ENCODE peak calls at places on chromosome X, in seven cellular contexts. C, D, J, Z, T, Q and E are unnamed samples. For H3K4me1, the result is how much of the 10 kb centered on the place peaks cover.

GRCh38 chrX:108117988-108118387 is 26.4 kb downstream of the ATG4A start:
- DNase-seq in C (peak), J (peak), D (no peak), Q (no peak), Z (no peak), T (no peak), E (no peak)

GRCh38 chrX:47854474-47854873 is 17.8 kb downstream of the ZNF81 start:
- DNase-seq in D (peak), T (no peak), Q (peak), C (peak), Z (peak), J (peak), E (peak)

GRCh38 chrX:134520860-134521390 is 61.0 kb downstream of the HPRT1 start:
- DNase-seq in C (peak), Q (peak), J (peak), T (peak), Z (peak), D (no peak), E (peak)

GRCh38 chrX:73262991-73263390 is 48.3 kb upstream of the NAP1L2 start:
- DNase-seq in C (no peak), T (no peak), Q (no peak), J (no peak), Z (no peak), D (no peak), E (peak)

GRCh38 chrX:155213731-155214130 is 2.5 kb upstream of the VBP1 start:
- DNase-seq in Q (no peak), C (no peak), Z (no peak), T (no peak), D (no peak), J (no peak), E (no peak)

GRCh38 chrX:104254442-104255115 is at the start of gene ESX1:
- DNase-seq in C (no peak), Z (peak), D (peak), T (no peak), Q (no peak), J (peak), E (no peak)

GRCh38 chrX:153864561-153865320 is 21.2 kb downstream of the L1CAM start:
- DNase-seq in Z (no peak), C (no peak), J (no peak), D (no peak), T (no peak), Q (no peak), E (no peak)

GRCh38 chrX:101958139-101958538 is 26.3 kb upstream of the ZMAT1 start:
- DNase-seq in D (no peak), J (peak), T (no peak), C (peak), Q (no peak), Z (no peak), E (no peak)

GRCh38 chrX:68829594-68830485 is 1.0 kb downstream of the EFNB1 start:
- DNase-seq in Z (peak), T (no peak), Q (no peak), J (peak), D (peak), C (peak), E (no peak)

GRCh38 chrX:39336709-39337294 is 535.5 kb downstream of the MID1IP1 start:
- DNase-seq in C (no peak), Q (no peak), Z (no peak), J (peak), T (no peak), D (no peak), E (no peak)

GRCh38 chrX:94524867-94525266 is 850.9 kb downstream of the FAM133A start:
- DNase-seq in Q (no peak), D (no peak), Z (peak), T (no peak), C (no peak), J (no peak), E (peak)

GRCh38 chrX:136204571-136204970 is 46.6 kb downstream of the MAP7D3 start:
- DNase-seq in Q (peak), D (no peak), J (peak), Z (peak), C (peak), T (no peak), E (peak)

GRCh38 chrX:10126044-10126443 is 30.7 kb upstream of the CLCN4 start:
- DNase-seq in D (no peak), T (no peak), Q (peak), Z (no peak), J (no peak), C (no peak), E (no peak)

GRCh38 chrX:46791927-46792825 is 33.3 kb upstream of the SLC9A7 start:
- DNase-seq in D (no peak), Z (peak), J (peak), T (no peak), Q (no peak), C (peak), E (peak)
- H3K27ac ChIP-seq in D (no peak), Z (no peak), J (peak), T (no peak), Q (no peak), C (peak), E (no peak)

GRCh38 chrX:118724352-118724751 is 3.1 kb upstream of the IL13RA1 start:
- DNase-seq in J (no peak), Z (no peak), T (no peak), Q (no peak), D (no peak), C (no peak), E (no peak)
- H2BK5ac ChIP-seq in J (no peak), Z (no peak), T (no peak), Q (no peak), D (no peak), C (no peak), E (no peak)

DNA sequence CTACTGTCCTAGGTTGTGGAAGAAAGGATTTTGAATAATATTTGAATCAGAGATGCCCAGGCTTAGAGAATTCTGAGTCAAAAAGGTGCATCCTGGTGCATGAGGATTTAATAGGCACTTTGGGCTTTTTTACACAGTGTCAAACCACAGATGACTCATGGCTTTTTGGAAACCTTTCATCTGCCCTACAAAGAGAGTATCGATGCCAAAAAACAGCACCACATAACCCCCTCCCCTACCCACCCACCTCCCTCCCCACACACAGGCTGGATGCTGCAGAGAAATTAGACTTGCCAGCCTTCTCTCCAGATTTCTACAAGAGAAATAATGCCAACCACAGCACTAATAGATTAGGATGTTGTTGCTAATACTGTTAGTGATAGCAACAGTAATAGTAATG is 779.3 kb downstream of the NLGN4X start:
- DNase-seq in Q (no peak), T (no peak), J (no peak), D (no peak), Z (no peak), C (no peak), E (no peak)
- H3K4me1 ChIP-seq in Q (under half), T (under half), J (under half), D (under half), Z (under half), C (under half), E (under half)

GRCh38 chrX:42976729-42977366 is 198.9 kb upstream of the PPP1R2C start:
- DNase-seq in C (no peak), J (no peak), Z (no peak), T (no peak), D (no peak), Q (peak), E (peak)
- H3K27ac ChIP-seq in C (no peak), J (no peak), Z (no peak), T (no peak), D (no peak), Q (peak), E (no peak)

GRCh38 chrX:149961572-149961971 is 23.3 kb upstream of the EOLA2 start:
- DNase-seq in Z (no peak), D (no peak), T (no peak), C (no peak), J (no peak), Q (no peak), E (no peak)
- H2BK5ac ChIP-seq in Z (no peak), D (no peak), T (no peak), C (no peak), J (no peak), Q (no peak), E (no peak)

GRCh38 chrX:96433409-96434122 is 251.1 kb upstream of the DIAPH2 start:
- DNase-seq in D (no peak), J (peak), Q (no peak), T (no peak), C (no peak), Z (no peak), E (no peak)
- H3K4me1 ChIP-seq in D (under half), J (under half), Q (under half), T (under half), C (under half), Z (under half), E (under half)

DNA sequence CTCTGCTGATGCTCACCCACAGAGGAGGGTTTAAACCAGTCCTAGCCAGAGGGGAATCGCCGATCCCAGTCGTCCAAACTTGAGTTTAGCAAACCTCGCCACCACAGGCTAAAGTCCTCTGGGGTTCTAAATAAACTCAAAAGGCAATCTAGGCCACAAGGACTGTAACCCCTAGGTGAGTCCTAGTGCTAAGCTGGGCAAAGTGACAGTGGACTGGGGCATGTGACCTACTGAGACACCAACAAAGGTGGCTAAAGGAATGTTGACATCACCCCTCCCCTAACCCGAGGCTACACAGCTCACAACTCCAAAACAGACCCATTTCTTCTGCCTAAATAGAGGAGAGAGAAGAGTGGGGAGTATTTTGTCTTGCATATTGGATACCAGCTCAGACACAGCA is 142.8 kb upstream of the PRDX4 start:
- DNase-seq in T (no peak), J (no peak), Q (no peak), D (no peak), C (no peak), Z (no peak), E (no peak)
- H3K27ac ChIP-seq in T (no peak), J (no peak), Q (no peak), D (no peak), C (no peak), Z (no peak), E (no peak)

GRCh38 chrX:12319955-12320354 is 181.7 kb downstream of the FRMPD4 start:
- DNase-seq in Z (no peak), D (no peak), C (no peak), Q (no peak), T (no peak), J (no peak), E (no peak)
- H2BK5ac ChIP-seq in Z (no peak), D (no peak), C (no peak), Q (no peak), T (no peak), J (no peak), E (no peak)

DNA sequence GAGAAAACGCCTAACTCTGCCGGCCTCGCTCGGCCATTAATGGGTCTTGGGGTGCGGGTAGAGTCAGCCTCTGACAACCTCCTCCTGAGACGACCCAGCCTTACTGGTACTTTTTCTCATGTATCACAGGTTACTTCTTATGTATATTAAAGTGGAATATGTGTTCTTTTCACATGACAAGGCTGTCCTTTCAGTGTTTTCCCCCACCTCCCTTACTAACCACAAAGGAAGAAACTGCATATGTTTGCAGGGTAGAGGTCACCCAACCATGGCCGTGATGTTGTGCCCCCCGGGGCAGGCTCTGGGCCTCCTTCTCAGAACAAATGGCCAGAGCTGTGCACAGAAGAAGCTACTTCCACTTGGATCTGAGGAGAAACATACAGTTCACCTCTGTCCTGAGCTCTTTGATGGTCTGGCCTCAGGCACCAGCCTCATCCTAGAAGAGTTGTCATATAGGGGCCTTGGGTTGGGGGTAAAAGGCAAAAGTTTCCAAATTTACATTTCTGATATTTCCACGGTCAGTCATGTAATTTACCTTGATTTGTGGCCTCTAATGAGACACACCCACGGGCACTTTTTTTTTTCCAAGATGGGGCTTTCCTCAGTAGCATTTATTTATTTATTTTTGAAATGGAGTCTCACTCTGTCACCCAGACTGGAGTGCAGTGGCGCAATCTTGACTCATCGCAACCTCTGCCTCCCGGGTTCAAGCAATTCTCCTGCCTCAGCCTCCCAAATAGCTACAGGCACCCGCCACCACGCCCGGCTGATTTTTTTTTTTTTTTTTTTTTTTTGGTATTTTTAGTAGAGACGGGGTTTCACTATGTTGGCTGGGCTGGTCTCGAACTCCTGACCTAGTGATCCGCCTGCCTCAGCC is 1.9 kb downstream of the SOWAHD start:
- DNase-seq in Z (no peak), C (no peak), T (no peak), J (no peak), D (no peak), Q (peak), E (no peak)
- H3K4me1 ChIP-seq in Z (under half), C (under half), T (under half), J (under half), D (under half), Q (under half), E (under half)